ENCODE peak calls at places on chromosome 10, in four cellular contexts. One of them, this sample, is unnamed.

GRCh38 chr10:86725980-86726976 is 30.1 kb upstream of the BMPR1A start:
- ATAC-seq in K562: no peak
- ATAC-seq in psoas muscle: peak; percentile 17
- ATAC-seq in T-helper 17 cell: no peak
- ATAC-seq in this sample: no peak

GRCh38 chr10:84335516-84335915 is 7.1 kb downstream of the CCSER2 start:
- ATAC-seq in K562: no peak
- ATAC-seq in T-helper 17 cell: no peak
- ATAC-seq in psoas muscle: no peak
- ATAC-seq in this sample: peak; percentile 62

GRCh38 chr10:113322843-113323242 is 230.0 kb upstream of the HABP2 start:
- ATAC-seq in psoas muscle: no peak
- ATAC-seq in T-helper 17 cell: no peak
- ATAC-seq in K562: no peak
- ATAC-seq in this sample: peak; percentile 52

GRCh38 chr10:113399051-113399450 is 153.8 kb upstream of the HABP2 start:
- ATAC-seq in K562: no peak
- ATAC-seq in T-helper 17 cell: no peak
- ATAC-seq in psoas muscle: no peak
- ATAC-seq in this sample: no peak

GRCh38 chr10:117899181-117899683 is 147.5 kb downstream of the RAB11FIP2 start:
- ATAC-seq in K562: no peak
- ATAC-seq in T-helper 17 cell: no peak
- ATAC-seq in psoas muscle: no peak
- ATAC-seq in this sample: no peak

GRCh38 chr10:51965451-51965850 is 266.1 kb upstream of the CSTF2T start:
- ATAC-seq in T-helper 17 cell: no peak
- ATAC-seq in K562: no peak
- ATAC-seq in psoas muscle: no peak
- ATAC-seq in this sample: no peak

GRCh38 chr10:111785921-111786320 is 397.6 kb downstream of the GPAM start:
- ATAC-seq in T-helper 17 cell: no peak
- ATAC-seq in K562: no peak
- ATAC-seq in psoas muscle: no peak
- ATAC-seq in this sample: no peak

GRCh38 chr10:77799352-77799751 is 127.2 kb downstream of the DLG5 start:
- ATAC-seq in psoas muscle: no peak
- ATAC-seq in K562: peak; percentile 25
- ATAC-seq in T-helper 17 cell: peak; percentile 72
- ATAC-seq in this sample: no peak

GRCh38 chr10:24261627-24262026 is 52.7 kb downstream of the KIAA1217 start:
- ATAC-seq in psoas muscle: peak; percentile 52
- ATAC-seq in K562: no peak
- ATAC-seq in T-helper 17 cell: no peak
- ATAC-seq in this sample: no peak

GRCh38 chr10:106551501-106551900 is 613.0 kb downstream of the SORCS1 start:
- ATAC-seq in psoas muscle: no peak
- ATAC-seq in K562: no peak
- ATAC-seq in T-helper 17 cell: no peak
- ATAC-seq in this sample: no peak

GRCh38 chr10:7373039-7373438 is 37.8 kb downstream of the SFMBT2 start:
- ATAC-seq in T-helper 17 cell: no peak
- ATAC-seq in K562: no peak
- ATAC-seq in psoas muscle: no peak
- ATAC-seq in this sample: no peak

This sample was measured in gastroesophageal sphincter.